ENCODE peak calls at places on chromosome 5, in five cellular contexts. One of them, this sample, is unnamed.

GRCh38 chr5:157290156-157290980 is 24.4 kb downstream of the CYFIP2 start:
- DNase-seq in AG09309: peak; percentile 18
- DNase-seq in cardiac muscle cell: no peak
- DNase-seq in psoas muscle: no peak
- DNase-seq in B cell: no peak
- DNase-seq in this sample: peak; percentile 69

GRCh38 chr5:97623441-97623840 is 440.4 kb upstream of the RIOK2 start:
- DNase-seq in AG09309: no peak
- DNase-seq in cardiac muscle cell: no peak
- DNase-seq in psoas muscle: no peak
- DNase-seq in B cell: no peak
- DNase-seq in this sample: no peak

GRCh38 chr5:56561-57290 is 35.2 kb upstream of the PLEKHG4B start:
- DNase-seq in AG09309: no peak
- DNase-seq in cardiac muscle cell: peak; percentile 82
- DNase-seq in psoas muscle: no peak
- DNase-seq in B cell: no peak
- DNase-seq in this sample: peak; percentile 1

GRCh38 chr5:42396111-42396510 is 27.1 kb upstream of the GHR start:
- DNase-seq in AG09309: no peak
- DNase-seq in cardiac muscle cell: no peak
- DNase-seq in psoas muscle: no peak
- DNase-seq in B cell: no peak
- DNase-seq in this sample: no peak

GRCh38 chr5:72363146-72363802 is 43.1 kb downstream of the PTCD2 start:
- DNase-seq in AG09309: peak; percentile 35
- DNase-seq in cardiac muscle cell: no peak
- DNase-seq in psoas muscle: no peak
- DNase-seq in B cell: no peak
- DNase-seq in this sample: peak; percentile 63

GRCh38 chr5:79561525-79561893 is 47.6 kb upstream of the HOMER1 start:
- DNase-seq in AG09309: no peak
- DNase-seq in cardiac muscle cell: no peak
- DNase-seq in psoas muscle: no peak
- DNase-seq in B cell: no peak
- DNase-seq in this sample: no peak

GRCh38 chr5:127878174-127878750 is 175.1 kb downstream of the CCDC192 start:
- DNase-seq in AG09309: no peak
- DNase-seq in cardiac muscle cell: peak; percentile 59
- DNase-seq in psoas muscle: peak; percentile 35
- DNase-seq in B cell: no peak
- DNase-seq in this sample: no peak

GRCh38 chr5:139275536-139276297 is 17.8 kb upstream of the MATR3 start:
- DNase-seq in AG09309: no peak
- DNase-seq in cardiac muscle cell: no peak
- DNase-seq in psoas muscle: no peak
- DNase-seq in B cell: no peak
- DNase-seq in this sample: no peak

GRCh38 chr5:147068998-147069397 is 165.8 kb upstream of the STK32A start:
- DNase-seq in AG09309: no peak
- DNase-seq in cardiac muscle cell: no peak
- DNase-seq in psoas muscle: no peak
- DNase-seq in B cell: no peak
- DNase-seq in this sample: no peak

GRCh38 chr5:31029925-31030324 is 163.6 kb upstream of the CDH6 start:
- DNase-seq in AG09309: no peak
- DNase-seq in cardiac muscle cell: no peak
- DNase-seq in psoas muscle: no peak
- DNase-seq in B cell: no peak
- DNase-seq in this sample: no peak
- TF ChIP-seq CTCF in AG09309: no peak
- TF ChIP-seq CTCF in cardiac muscle cell: no peak
- TF ChIP-seq CTCF in psoas muscle: no peak
- TF ChIP-seq CTCF in B cell: no peak
- TF ChIP-seq CTCF in this sample: no peak

DNA sequence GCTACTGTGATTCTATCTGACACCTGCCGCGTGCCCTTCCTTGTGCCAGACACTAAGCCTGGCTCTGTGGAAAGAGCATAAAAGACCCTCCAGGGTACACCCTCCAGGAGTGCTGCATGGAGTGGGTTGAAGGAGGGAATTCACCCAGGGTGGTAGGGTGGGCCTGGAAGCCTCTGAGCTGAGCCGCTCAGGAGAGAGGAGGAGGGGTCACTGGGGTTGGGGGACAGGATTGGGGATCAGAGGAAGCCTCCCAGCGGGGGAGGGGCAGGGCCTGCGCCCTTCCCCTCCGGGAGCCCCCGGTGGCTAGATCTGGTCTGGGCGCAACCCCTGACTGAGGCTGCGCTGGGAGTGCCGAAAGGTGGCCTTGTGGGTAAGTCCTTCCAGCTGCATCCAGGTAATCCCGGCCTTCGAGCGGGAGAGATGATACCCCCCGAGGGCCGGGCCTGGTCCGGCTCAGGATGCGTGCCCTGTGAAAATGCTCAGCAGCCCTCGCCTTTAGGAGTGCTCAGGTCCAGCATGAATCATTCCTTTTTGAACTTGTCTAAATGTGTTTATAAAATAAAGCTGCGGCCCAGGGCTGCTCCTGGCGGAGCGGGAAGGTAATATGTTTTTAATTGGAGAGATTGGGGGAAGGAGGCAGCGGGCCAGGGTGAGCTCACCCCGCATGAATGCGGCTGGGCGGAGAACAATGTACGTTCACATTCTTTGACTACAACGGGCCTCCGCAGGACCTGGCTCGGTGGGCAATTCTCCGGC is 118.1 kb upstream of the SMIM23 start:
- DNase-seq in AG09309: peak; percentile 50
- DNase-seq in cardiac muscle cell: no peak
- DNase-seq in psoas muscle: peak; percentile 62
- DNase-seq in B cell: peak; percentile 26
- DNase-seq in this sample: no peak
- TF ChIP-seq CTCF in AG09309: peak; percentile 40
- TF ChIP-seq CTCF in cardiac muscle cell: peak; percentile 34
- TF ChIP-seq CTCF in psoas muscle: no peak
- TF ChIP-seq CTCF in B cell: no peak
- TF ChIP-seq CTCF in this sample: no peak

GRCh38 chr5:150515446-150515845 is 7.5 kb downstream of the NDST1 start:
- DNase-seq in AG09309: peak; percentile 68
- DNase-seq in cardiac muscle cell: no peak
- DNase-seq in psoas muscle: peak; percentile 67
- DNase-seq in B cell: no peak
- DNase-seq in this sample: no peak

GRCh38 chr5:150512368-150512747 is 4.4 kb downstream of the NDST1 start:
- DNase-seq in AG09309: no peak
- DNase-seq in cardiac muscle cell: no peak
- DNase-seq in psoas muscle: peak; percentile 64
- DNase-seq in B cell: no peak
- DNase-seq in this sample: no peak

GRCh38 chr5:150511641-150512367 is 3.9 kb downstream of the NDST1 start:
- DNase-seq in AG09309: peak; percentile 59
- DNase-seq in cardiac muscle cell: peak; percentile 77
- DNase-seq in psoas muscle: peak; percentile 72
- DNase-seq in B cell: no peak
- DNase-seq in this sample: no peak

GRCh38 chr5:150514708-150515211 is 6.8 kb downstream of the NDST1 start:
- DNase-seq in AG09309: no peak
- DNase-seq in cardiac muscle cell: no peak
- DNase-seq in psoas muscle: peak; percentile 45
- DNase-seq in B cell: no peak
- DNase-seq in this sample: no peak

DNA sequence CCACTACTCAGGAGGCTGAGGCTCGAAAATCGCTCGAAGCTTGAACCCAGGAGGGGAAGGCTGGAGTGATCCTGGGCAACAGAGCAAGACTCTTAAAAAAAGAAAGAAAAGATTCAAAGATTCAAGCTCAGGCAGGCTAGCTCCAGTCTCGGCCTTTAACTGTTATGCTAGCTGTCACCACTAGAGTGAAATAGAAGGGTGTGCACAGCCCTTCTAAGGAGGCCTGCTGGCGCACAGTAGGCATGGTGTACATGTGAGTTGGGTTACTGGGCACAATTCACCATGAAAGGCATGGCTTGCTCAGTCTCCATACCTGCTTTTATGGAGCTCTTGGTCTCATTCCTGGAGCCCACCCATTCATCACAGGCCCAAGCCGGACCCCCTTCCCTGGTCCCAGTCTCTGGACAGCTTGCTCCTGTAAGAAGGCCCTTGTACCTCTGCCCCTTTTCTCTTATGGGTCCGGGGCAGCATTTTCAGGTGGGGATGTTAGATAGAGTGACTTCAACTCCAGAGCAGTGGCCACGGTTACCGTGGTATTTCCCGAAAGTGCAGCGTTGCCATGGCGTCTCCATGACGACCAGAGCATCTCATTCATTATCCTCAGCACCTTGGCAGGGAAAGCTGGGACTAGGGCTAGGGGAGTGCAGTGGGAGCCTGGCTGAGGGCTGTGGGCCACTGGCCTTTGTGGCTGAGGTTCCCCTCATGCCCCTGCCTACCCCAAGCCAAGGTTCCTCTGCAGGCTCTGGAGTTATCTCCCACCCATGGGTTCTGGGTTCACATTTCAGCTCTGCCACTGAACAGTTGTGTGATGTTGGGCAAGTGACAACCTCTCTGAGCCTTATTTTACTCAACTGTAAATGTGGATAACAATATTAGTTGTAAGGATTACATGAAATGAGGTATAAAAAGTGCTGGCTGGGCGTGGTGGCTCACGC is 5.7 kb downstream of the NDST1 start:
- DNase-seq in AG09309: no peak
- DNase-seq in cardiac muscle cell: no peak
- DNase-seq in psoas muscle: peak; percentile 53
- DNase-seq in B cell: no peak
- DNase-seq in this sample: no peak
- TF ChIP-seq CTCF in AG09309: peak; percentile 13
- TF ChIP-seq CTCF in cardiac muscle cell: no peak
- TF ChIP-seq CTCF in psoas muscle: no peak
- TF ChIP-seq CTCF in B cell: no peak
- TF ChIP-seq CTCF in this sample: peak; percentile 31

DNA sequence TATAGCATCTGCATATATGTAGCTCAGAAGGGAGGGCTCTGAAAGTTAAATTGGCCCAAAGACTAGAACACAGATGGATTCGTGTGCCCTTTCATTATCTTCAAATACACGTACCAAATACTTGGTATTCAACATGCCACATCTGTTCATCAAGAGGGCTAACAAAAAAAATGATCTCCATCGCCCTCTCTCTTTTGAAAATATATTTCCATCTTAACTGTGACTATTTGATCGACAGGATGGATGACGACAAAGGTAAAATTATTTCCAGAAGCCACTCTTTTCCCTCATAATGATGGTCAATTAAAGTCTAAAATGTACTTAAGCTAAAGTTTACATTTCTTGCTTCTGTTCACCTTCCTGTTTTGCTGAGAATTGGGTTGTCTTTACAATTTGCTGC is 77.0 kb downstream of the SEMA6A start:
- DNase-seq in AG09309: no peak
- DNase-seq in cardiac muscle cell: no peak
- DNase-seq in psoas muscle: no peak
- DNase-seq in B cell: no peak
- DNase-seq in this sample: no peak
- TF ChIP-seq CTCF in AG09309: no peak
- TF ChIP-seq CTCF in cardiac muscle cell: peak; percentile 12
- TF ChIP-seq CTCF in psoas muscle: no peak
- TF ChIP-seq CTCF in B cell: no peak
- TF ChIP-seq CTCF in this sample: no peak

DNA sequence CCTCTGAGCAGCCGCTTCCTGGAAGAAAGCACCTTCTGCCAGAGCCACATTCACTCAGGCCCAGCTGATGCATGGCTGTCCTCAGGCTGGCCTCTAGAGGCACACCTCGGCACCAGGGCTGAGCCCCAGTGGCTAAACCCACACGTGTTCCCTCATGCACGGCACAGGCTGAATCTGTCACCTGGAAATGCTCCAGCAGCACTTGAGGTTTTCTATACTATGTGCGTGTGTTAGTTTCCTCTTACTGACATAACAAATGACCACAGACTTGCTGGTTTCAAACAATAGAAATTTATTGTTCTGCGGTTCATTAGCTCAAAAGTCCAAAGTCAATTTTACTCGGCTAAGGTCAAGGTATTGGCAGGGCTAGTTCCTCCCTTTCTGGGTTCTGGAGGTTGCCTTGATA is 141.4 kb downstream of the LRRC70 start:
- DNase-seq in AG09309: no peak
- DNase-seq in cardiac muscle cell: peak; percentile 55
- DNase-seq in psoas muscle: no peak
- DNase-seq in B cell: no peak
- DNase-seq in this sample: no peak
- TF ChIP-seq CTCF in AG09309: peak; percentile 27
- TF ChIP-seq CTCF in cardiac muscle cell: peak; percentile 30
- TF ChIP-seq CTCF in psoas muscle: no peak
- TF ChIP-seq CTCF in B cell: no peak
- TF ChIP-seq CTCF in this sample: peak; percentile 61

GRCh38 chr5:14144586-14145355 is 1.6 kb downstream of the TRIO start:
- DNase-seq in AG09309: no peak
- DNase-seq in cardiac muscle cell: peak; percentile 79
- DNase-seq in psoas muscle: peak; percentile 80
- DNase-seq in B cell: peak; percentile 86
- DNase-seq in this sample: no peak
- TF ChIP-seq CTCF in AG09309: no peak
- TF ChIP-seq CTCF in cardiac muscle cell: no peak
- TF ChIP-seq CTCF in psoas muscle: peak; percentile 5
- TF ChIP-seq CTCF in B cell: no peak
- TF ChIP-seq CTCF in this sample: no peak

DNA sequence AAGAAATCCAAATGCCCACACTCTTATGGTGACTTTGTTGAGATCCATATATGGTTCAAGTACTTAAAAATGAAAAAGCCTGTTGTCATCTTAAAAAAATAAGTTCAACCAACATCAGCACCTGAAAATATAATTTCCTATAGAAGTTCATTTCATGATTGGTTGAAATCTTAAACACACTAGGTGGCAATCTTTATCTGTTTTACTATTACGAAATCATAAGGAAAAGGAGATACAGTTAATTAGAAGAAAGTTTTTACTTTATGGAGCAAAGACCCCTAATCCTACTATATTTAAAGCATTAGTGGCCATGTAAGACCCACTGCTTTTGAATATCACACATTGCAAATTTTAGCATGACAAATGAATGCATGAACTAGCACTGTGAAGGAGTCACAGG is 616.0 kb downstream of the RAB3C start:
- DNase-seq in AG09309: no peak
- DNase-seq in cardiac muscle cell: no peak
- DNase-seq in psoas muscle: no peak
- DNase-seq in B cell: no peak
- DNase-seq in this sample: no peak
- TF ChIP-seq CTCF in AG09309: no peak
- TF ChIP-seq CTCF in cardiac muscle cell: no peak
- TF ChIP-seq CTCF in psoas muscle: no peak
- TF ChIP-seq CTCF in B cell: no peak
- TF ChIP-seq CTCF in this sample: no peak

DNA sequence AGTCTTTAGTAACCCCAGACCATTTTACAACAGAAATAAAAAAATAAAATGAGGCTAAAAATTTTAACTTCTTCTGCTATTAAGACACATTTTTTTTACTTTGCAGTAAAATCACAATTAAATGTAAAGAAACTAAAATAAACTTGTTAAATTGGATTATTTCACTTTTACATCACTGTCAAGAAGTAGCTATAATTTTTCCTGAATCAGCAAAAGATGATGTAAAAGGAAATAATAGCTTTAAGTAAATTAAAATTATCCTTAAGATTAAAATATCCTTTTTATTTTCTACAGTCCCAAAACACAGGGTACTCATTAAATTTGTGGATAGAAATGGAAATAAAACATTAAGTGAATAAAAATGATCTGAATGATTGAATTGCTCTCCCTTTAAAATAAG is 44.5 kb downstream of the TMEM232 start:
- DNase-seq in AG09309: no peak
- DNase-seq in cardiac muscle cell: no peak
- DNase-seq in psoas muscle: no peak
- DNase-seq in B cell: no peak
- DNase-seq in this sample: no peak
- TF ChIP-seq CTCF in AG09309: no peak
- TF ChIP-seq CTCF in cardiac muscle cell: no peak
- TF ChIP-seq CTCF in psoas muscle: no peak
- TF ChIP-seq CTCF in B cell: no peak
- TF ChIP-seq CTCF in this sample: no peak

This sample was measured in epithelial cell of proximal tubule.